ENCODE peak calls at places on chromosomes 1 and 21, in eight cellular contexts. One of them, this sample, is unnamed. For H3K27me3, the result is how much of the 10 kb centered on the place peaks cover.

GRCh38 chr1:47449702-47450552 is 12.1 kb downstream of the FOXD2 start:
- DNase-seq in hepatocyte: peak
- DNase-seq in PC-3: peak
- DNase-seq in MM.1S: no peak
- DNase-seq in neural progenitor cell: peak
- DNase-seq in SK-N-SH: peak
- DNase-seq in HCT116: no peak
- DNase-seq in GM23338: peak
- DNase-seq in this sample: peak

GRCh38 chr1:6743189-6744101 is 41.8 kb upstream of the CAMTA1 start:
- DNase-seq in HCT116: no peak
- DNase-seq in MM.1S: no peak
- DNase-seq in hepatocyte: no peak
- DNase-seq in neural progenitor cell: no peak
- DNase-seq in GM23338: peak
- DNase-seq in SK-N-SH: no peak
- DNase-seq in PC-3: peak
- DNase-seq in this sample: peak

GRCh38 chr1:242212401-242212800 is 213.5 kb upstream of the MAP1LC3C start:
- DNase-seq in MM.1S: no peak
- DNase-seq in neural progenitor cell: peak
- DNase-seq in HCT116: no peak
- DNase-seq in PC-3: no peak
- DNase-seq in GM23338: peak
- DNase-seq in SK-N-SH: peak
- DNase-seq in hepatocyte: no peak
- DNase-seq in this sample: no peak

GRCh38 chr21:28541371-28542112 is 451.1 kb downstream of the LTN1 start:
- DNase-seq in HCT116: no peak
- DNase-seq in MM.1S: no peak
- DNase-seq in hepatocyte: no peak
- DNase-seq in PC-3: no peak
- DNase-seq in neural progenitor cell: no peak
- DNase-seq in SK-N-SH: no peak
- DNase-seq in GM23338: no peak
- DNase-seq in this sample: no peak

GRCh38 chr1:200040516-200041138 is 13.1 kb downstream of the NR5A2 start:
- DNase-seq in hepatocyte: peak
- DNase-seq in GM23338: peak
- DNase-seq in SK-N-SH: peak
- DNase-seq in MM.1S: no peak
- DNase-seq in PC-3: no peak
- DNase-seq in neural progenitor cell: peak
- DNase-seq in HCT116: no peak
- DNase-seq in this sample: no peak

GRCh38 chr1:241413386-241413785 is 56.4 kb upstream of the RGS7 start:
- DNase-seq in neural progenitor cell: no peak
- DNase-seq in hepatocyte: no peak
- DNase-seq in SK-N-SH: no peak
- DNase-seq in HCT116: no peak
- DNase-seq in GM23338: no peak
- DNase-seq in PC-3: peak
- DNase-seq in MM.1S: no peak
- DNase-seq in this sample: peak

GRCh38 chr1:89633745-89634625 is 1.1 kb downstream of the LRRC8C start:
- DNase-seq in GM23338: peak
- DNase-seq in neural progenitor cell: peak
- DNase-seq in HCT116: no peak
- DNase-seq in SK-N-SH: peak
- DNase-seq in MM.1S: peak
- DNase-seq in hepatocyte: peak
- DNase-seq in PC-3: peak
- DNase-seq in this sample: peak

GRCh38 chr1:10106756-10107479 is 74.2 kb downstream of the UBE4B start:
- DNase-seq in GM23338: peak
- DNase-seq in MM.1S: no peak
- DNase-seq in HCT116: no peak
- DNase-seq in neural progenitor cell: no peak
- DNase-seq in hepatocyte: no peak
- DNase-seq in SK-N-SH: no peak
- DNase-seq in PC-3: no peak
- DNase-seq in this sample: no peak

GRCh38 chr1:89910780-89911179 is 84.1 kb upstream of the ZNF326 start:
- DNase-seq in hepatocyte: no peak
- DNase-seq in MM.1S: no peak
- DNase-seq in HCT116: peak
- DNase-seq in PC-3: peak
- DNase-seq in SK-N-SH: no peak
- DNase-seq in neural progenitor cell: peak
- DNase-seq in GM23338: peak
- DNase-seq in this sample: peak

GRCh38 chr1:46489169-46489637 is 433 bp upstream of the DMBX1 start:
- DNase-seq in hepatocyte: peak
- DNase-seq in HCT116: no peak
- DNase-seq in neural progenitor cell: no peak
- DNase-seq in PC-3: peak
- DNase-seq in GM23338: no peak
- DNase-seq in SK-N-SH: no peak
- DNase-seq in MM.1S: no peak
- DNase-seq in this sample: no peak

GRCh38 chr1:58763214-58763613 is 20.6 kb downstream of the JUN start:
- DNase-seq in HCT116: no peak
- DNase-seq in neural progenitor cell: no peak
- DNase-seq in MM.1S: no peak
- DNase-seq in SK-N-SH: no peak
- DNase-seq in PC-3: peak
- DNase-seq in hepatocyte: no peak
- DNase-seq in GM23338: no peak
- DNase-seq in this sample: peak

GRCh38 chr1:52627028-52627427 is 5.9 kb upstream of the SHISAL2A start:
- DNase-seq in neural progenitor cell: no peak
- DNase-seq in hepatocyte: no peak
- DNase-seq in SK-N-SH: no peak
- DNase-seq in GM23338: no peak
- DNase-seq in PC-3: no peak
- DNase-seq in HCT116: no peak
- DNase-seq in MM.1S: no peak
- DNase-seq in this sample: no peak

GRCh38 chr1:64006276-64007051 is 197.0 kb upstream of the UBE2U start:
- DNase-seq in neural progenitor cell: no peak
- DNase-seq in HCT116: peak
- DNase-seq in MM.1S: no peak
- DNase-seq in PC-3: peak
- DNase-seq in GM23338: no peak
- DNase-seq in hepatocyte: peak
- DNase-seq in SK-N-SH: no peak
- DNase-seq in this sample: peak

DNA sequence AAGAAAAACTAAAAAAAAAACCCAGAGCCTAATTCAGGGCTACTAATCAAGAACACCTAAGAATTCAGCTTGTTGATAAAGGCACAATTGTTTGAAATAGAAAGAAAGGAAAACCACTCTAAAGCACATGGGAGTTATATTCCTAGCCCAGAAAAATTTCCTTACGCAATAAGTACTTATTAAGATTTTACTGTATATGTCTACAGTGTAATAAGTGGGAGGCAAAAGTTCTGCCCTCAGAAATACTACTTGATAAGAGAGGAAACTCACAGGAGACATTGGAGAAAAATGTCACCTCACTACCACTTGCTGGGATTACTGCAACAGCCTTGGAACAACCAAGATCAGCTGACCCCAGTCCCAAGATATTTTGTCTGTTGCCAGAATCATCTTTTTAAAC is 66.1 kb downstream of the IARS2 start:
- DNase-seq in PC-3: no peak
- DNase-seq in SK-N-SH: no peak
- DNase-seq in hepatocyte: no peak
- DNase-seq in neural progenitor cell: no peak
- DNase-seq in HCT116: no peak
- DNase-seq in MM.1S: no peak
- DNase-seq in GM23338: no peak
- DNase-seq in this sample: no peak
- H3K4me2 ChIP-seq in PC-3: no peak
- H3K4me2 ChIP-seq in SK-N-SH: no peak
- H3K4me2 ChIP-seq in hepatocyte: no peak
- H3K4me2 ChIP-seq in neural progenitor cell: no peak
- H3K4me2 ChIP-seq in HCT116: no peak
- H3K4me2 ChIP-seq in MM.1S: no peak
- H3K4me2 ChIP-seq in GM23338: no peak
- H3K4me2 ChIP-seq in this sample: no peak

GRCh38 chr21:45011426-45011825 is 63.0 kb upstream of the ADARB1 start:
- DNase-seq in PC-3: no peak
- DNase-seq in hepatocyte: no peak
- DNase-seq in neural progenitor cell: no peak
- DNase-seq in GM23338: no peak
- DNase-seq in HCT116: no peak
- DNase-seq in MM.1S: no peak
- DNase-seq in SK-N-SH: no peak
- DNase-seq in this sample: no peak

GRCh38 chr21:45010860-45011259 is 63.5 kb upstream of the ADARB1 start:
- DNase-seq in hepatocyte: no peak
- DNase-seq in GM23338: no peak
- DNase-seq in HCT116: no peak
- DNase-seq in PC-3: no peak
- DNase-seq in SK-N-SH: no peak
- DNase-seq in MM.1S: no peak
- DNase-seq in neural progenitor cell: no peak
- DNase-seq in this sample: no peak

GRCh38 chr21:45011911-45012660 is 62.3 kb upstream of the ADARB1 start:
- DNase-seq in GM23338: peak
- DNase-seq in hepatocyte: peak
- DNase-seq in HCT116: peak
- DNase-seq in neural progenitor cell: peak
- DNase-seq in MM.1S: no peak
- DNase-seq in PC-3: peak
- DNase-seq in SK-N-SH: no peak
- DNase-seq in this sample: peak

GRCh38 chr21:45009616-45010015 is 64.8 kb upstream of the ADARB1 start:
- DNase-seq in hepatocyte: no peak
- DNase-seq in SK-N-SH: no peak
- DNase-seq in MM.1S: no peak
- DNase-seq in HCT116: no peak
- DNase-seq in GM23338: no peak
- DNase-seq in neural progenitor cell: no peak
- DNase-seq in PC-3: no peak
- DNase-seq in this sample: no peak

GRCh38 chr21:45010096-45010495 is 64.3 kb upstream of the ADARB1 start:
- DNase-seq in MM.1S: no peak
- DNase-seq in HCT116: no peak
- DNase-seq in hepatocyte: no peak
- DNase-seq in SK-N-SH: no peak
- DNase-seq in PC-3: peak
- DNase-seq in GM23338: no peak
- DNase-seq in neural progenitor cell: no peak
- DNase-seq in this sample: peak
- TF ChIP-seq EZH2phosphoT487 in MM.1S: no peak
- TF ChIP-seq EZH2phosphoT487 in HCT116: no peak
- TF ChIP-seq EZH2phosphoT487 in hepatocyte: no peak
- TF ChIP-seq EZH2phosphoT487 in SK-N-SH: no peak
- TF ChIP-seq EZH2phosphoT487 in PC-3: no peak
- TF ChIP-seq EZH2phosphoT487 in GM23338: no peak
- TF ChIP-seq EZH2phosphoT487 in neural progenitor cell: no peak
- TF ChIP-seq EZH2phosphoT487 in this sample: no peak

DNA sequence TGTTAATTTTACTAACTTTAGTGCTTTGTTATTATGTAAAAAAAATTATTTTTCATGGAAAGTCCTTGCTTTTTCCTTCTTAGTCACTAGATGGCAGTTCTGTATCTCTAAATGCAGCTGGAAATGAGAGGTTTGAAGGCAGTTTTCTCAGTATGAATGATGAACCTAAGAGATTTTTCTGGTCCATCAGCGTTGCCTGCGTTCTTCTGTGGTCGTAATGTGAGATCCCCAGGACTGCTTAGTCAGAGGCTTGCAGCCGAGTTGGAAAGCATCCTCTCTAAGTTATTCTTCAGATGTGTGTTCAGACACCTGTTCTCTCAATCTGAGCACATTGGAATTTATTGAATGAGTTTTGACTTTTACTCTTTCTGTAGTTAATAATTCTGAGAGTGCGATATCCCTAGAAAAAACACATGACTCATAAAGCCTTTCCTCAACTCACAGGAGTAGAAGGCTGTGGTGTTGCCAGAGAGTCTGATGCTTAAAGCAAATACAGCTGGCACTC is 99.2 kb downstream of the FMN2 start:
- DNase-seq in hepatocyte: peak
- DNase-seq in HCT116: no peak
- DNase-seq in MM.1S: peak
- DNase-seq in GM23338: peak
- DNase-seq in neural progenitor cell: peak
- DNase-seq in PC-3: peak
- DNase-seq in SK-N-SH: peak
- DNase-seq in this sample: peak
- H3K27me3 ChIP-seq in hepatocyte: under half
- H3K27me3 ChIP-seq in HCT116: under half
- H3K27me3 ChIP-seq in MM.1S: under half
- H3K27me3 ChIP-seq in GM23338: under half
- H3K27me3 ChIP-seq in neural progenitor cell: under half
- H3K27me3 ChIP-seq in PC-3: under half
- H3K27me3 ChIP-seq in SK-N-SH: under half
- H3K27me3 ChIP-seq in this sample: under half

GRCh38 chr1:113745425-113745824 is 13.9 kb downstream of the PHTF1 start:
- DNase-seq in GM23338: peak
- DNase-seq in neural progenitor cell: no peak
- DNase-seq in HCT116: no peak
- DNase-seq in MM.1S: no peak
- DNase-seq in SK-N-SH: no peak
- DNase-seq in PC-3: no peak
- DNase-seq in hepatocyte: no peak
- DNase-seq in this sample: no peak

GRCh38 chr1:113744114-113744513 is 15.2 kb downstream of the PHTF1 start:
- DNase-seq in PC-3: no peak
- DNase-seq in SK-N-SH: peak
- DNase-seq in HCT116: no peak
- DNase-seq in hepatocyte: no peak
- DNase-seq in GM23338: no peak
- DNase-seq in MM.1S: no peak
- DNase-seq in neural progenitor cell: no peak
- DNase-seq in this sample: no peak

GRCh38 chr1:113751114-113751513 is 8.2 kb downstream of the PHTF1 start:
- DNase-seq in SK-N-SH: no peak
- DNase-seq in GM23338: no peak
- DNase-seq in hepatocyte: no peak
- DNase-seq in PC-3: no peak
- DNase-seq in MM.1S: no peak
- DNase-seq in neural progenitor cell: no peak
- DNase-seq in HCT116: no peak
- DNase-seq in this sample: no peak

GRCh38 chr1:113749402-113749801 is 9.9 kb downstream of the PHTF1 start:
- DNase-seq in GM23338: no peak
- DNase-seq in neural progenitor cell: no peak
- DNase-seq in hepatocyte: no peak
- DNase-seq in MM.1S: no peak
- DNase-seq in PC-3: no peak
- DNase-seq in SK-N-SH: no peak
- DNase-seq in HCT116: no peak
- DNase-seq in this sample: no peak

DNA sequence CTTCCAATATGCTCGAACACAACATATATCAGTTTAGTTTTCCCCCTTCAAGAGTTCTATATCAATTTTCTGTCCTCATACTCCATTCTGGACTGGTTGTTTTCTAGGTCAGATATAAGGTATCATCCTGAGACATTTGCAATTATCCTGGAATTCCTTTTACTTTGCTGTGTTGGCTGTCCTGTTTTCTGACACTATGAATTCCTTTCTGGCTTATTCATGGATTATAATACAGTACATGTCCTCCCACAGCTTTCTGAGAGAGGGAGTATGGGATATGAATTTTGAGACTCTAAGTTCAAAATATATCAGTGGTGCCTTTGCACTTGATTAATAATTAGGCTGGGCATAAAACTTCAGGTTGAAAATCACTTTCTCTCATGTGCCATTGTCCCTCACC is 11.9 kb downstream of the PHTF1 start:
- DNase-seq in PC-3: no peak
- DNase-seq in neural progenitor cell: no peak
- DNase-seq in GM23338: no peak
- DNase-seq in MM.1S: no peak
- DNase-seq in SK-N-SH: no peak
- DNase-seq in hepatocyte: no peak
- DNase-seq in HCT116: no peak
- DNase-seq in this sample: peak
- H3K4me2 ChIP-seq in PC-3: no peak
- H3K4me2 ChIP-seq in neural progenitor cell: no peak
- H3K4me2 ChIP-seq in GM23338: no peak
- H3K4me2 ChIP-seq in MM.1S: no peak
- H3K4me2 ChIP-seq in SK-N-SH: no peak
- H3K4me2 ChIP-seq in hepatocyte: no peak
- H3K4me2 ChIP-seq in HCT116: no peak
- H3K4me2 ChIP-seq in this sample: peak